ENCODE peak calls at places on chromosome 19, in ten cellular contexts. One of them, this sample, is unnamed. For H3K36me3, the result is how much of the 10 kb centered on the place peaks cover.

GRCh38 chr19:11659612-11660011 is 62.3 kb downstream of the ZNF627 start:
- DNase-seq in GM23248: peak
- DNase-seq in aorta: no peak
- DNase-seq in Peyer's patch: no peak
- DNase-seq in cardiac muscle cell: peak
- DNase-seq in thyroid gland: no peak
- DNase-seq in ovary: no peak
- DNase-seq in adipocyte: peak
- DNase-seq in endothelial cell of umbilical vein: no peak
- DNase-seq in BE2C: no peak
- DNase-seq in this sample: no peak

GRCh38 chr19:54062643-54063042 is 1.1 kb downstream of the VSTM1 start:
- DNase-seq in GM23248: no peak
- DNase-seq in aorta: peak
- DNase-seq in Peyer's patch: no peak
- DNase-seq in cardiac muscle cell: no peak
- DNase-seq in thyroid gland: no peak
- DNase-seq in ovary: no peak
- DNase-seq in adipocyte: no peak
- DNase-seq in endothelial cell of umbilical vein: no peak
- DNase-seq in BE2C: no peak
- DNase-seq in this sample: no peak

GRCh38 chr19:38267780-38268430 is 3.5 kb downstream of the SPINT2 start:
- DNase-seq in GM23248: no peak
- DNase-seq in aorta: no peak
- DNase-seq in Peyer's patch: peak
- DNase-seq in cardiac muscle cell: no peak
- DNase-seq in thyroid gland: peak
- DNase-seq in ovary: no peak
- DNase-seq in adipocyte: no peak
- DNase-seq in endothelial cell of umbilical vein: no peak
- DNase-seq in BE2C: no peak
- DNase-seq in this sample: no peak

GRCh38 chr19:919157-920050 is 2.3 kb downstream of the KISS1R start:
- DNase-seq in GM23248: no peak
- DNase-seq in aorta: peak
- DNase-seq in Peyer's patch: peak
- DNase-seq in cardiac muscle cell: no peak
- DNase-seq in thyroid gland: peak
- DNase-seq in ovary: no peak
- DNase-seq in adipocyte: no peak
- DNase-seq in endothelial cell of umbilical vein: no peak
- DNase-seq in BE2C: no peak
- DNase-seq in this sample: peak

GRCh38 chr19:17794731-17795494 is at the start of gene B3GNT3:
- DNase-seq in GM23248: peak
- DNase-seq in aorta: peak
- DNase-seq in Peyer's patch: peak
- DNase-seq in cardiac muscle cell: peak
- DNase-seq in thyroid gland: no peak
- DNase-seq in ovary: no peak
- DNase-seq in adipocyte: peak
- DNase-seq in endothelial cell of umbilical vein: no peak
- DNase-seq in BE2C: peak
- DNase-seq in this sample: peak

GRCh38 chr19:15264061-15264932 is 32.0 kb upstream of the EPHX3 start:
- DNase-seq in GM23248: peak
- DNase-seq in aorta: peak
- DNase-seq in Peyer's patch: peak
- DNase-seq in cardiac muscle cell: peak
- DNase-seq in thyroid gland: peak
- DNase-seq in ovary: peak
- DNase-seq in adipocyte: peak
- DNase-seq in endothelial cell of umbilical vein: peak
- DNase-seq in BE2C: peak
- DNase-seq in this sample: peak

GRCh38 chr19:40739030-40739839 is 11.0 kb downstream of the ACTMAP start:
- DNase-seq in GM23248: no peak
- DNase-seq in aorta: no peak
- DNase-seq in Peyer's patch: no peak
- DNase-seq in cardiac muscle cell: no peak
- DNase-seq in thyroid gland: no peak
- DNase-seq in ovary: no peak
- DNase-seq in adipocyte: no peak
- DNase-seq in endothelial cell of umbilical vein: no peak
- DNase-seq in BE2C: no peak
- DNase-seq in this sample: no peak

GRCh38 chr19:31220540-31220939 is 128.7 kb downstream of the TSHZ3 start:
- DNase-seq in GM23248: no peak
- DNase-seq in aorta: no peak
- DNase-seq in Peyer's patch: no peak
- DNase-seq in cardiac muscle cell: no peak
- DNase-seq in thyroid gland: peak
- DNase-seq in ovary: no peak
- DNase-seq in adipocyte: no peak
- DNase-seq in endothelial cell of umbilical vein: no peak
- DNase-seq in BE2C: peak
- DNase-seq in this sample: no peak

GRCh38 chr19:4415352-4415751 is 12.9 kb downstream of the CHAF1A start:
- DNase-seq in GM23248: peak
- DNase-seq in aorta: no peak
- DNase-seq in Peyer's patch: no peak
- DNase-seq in cardiac muscle cell: peak
- DNase-seq in thyroid gland: no peak
- DNase-seq in ovary: peak
- DNase-seq in adipocyte: peak
- DNase-seq in endothelial cell of umbilical vein: no peak
- DNase-seq in BE2C: no peak
- DNase-seq in this sample: no peak

DNA sequence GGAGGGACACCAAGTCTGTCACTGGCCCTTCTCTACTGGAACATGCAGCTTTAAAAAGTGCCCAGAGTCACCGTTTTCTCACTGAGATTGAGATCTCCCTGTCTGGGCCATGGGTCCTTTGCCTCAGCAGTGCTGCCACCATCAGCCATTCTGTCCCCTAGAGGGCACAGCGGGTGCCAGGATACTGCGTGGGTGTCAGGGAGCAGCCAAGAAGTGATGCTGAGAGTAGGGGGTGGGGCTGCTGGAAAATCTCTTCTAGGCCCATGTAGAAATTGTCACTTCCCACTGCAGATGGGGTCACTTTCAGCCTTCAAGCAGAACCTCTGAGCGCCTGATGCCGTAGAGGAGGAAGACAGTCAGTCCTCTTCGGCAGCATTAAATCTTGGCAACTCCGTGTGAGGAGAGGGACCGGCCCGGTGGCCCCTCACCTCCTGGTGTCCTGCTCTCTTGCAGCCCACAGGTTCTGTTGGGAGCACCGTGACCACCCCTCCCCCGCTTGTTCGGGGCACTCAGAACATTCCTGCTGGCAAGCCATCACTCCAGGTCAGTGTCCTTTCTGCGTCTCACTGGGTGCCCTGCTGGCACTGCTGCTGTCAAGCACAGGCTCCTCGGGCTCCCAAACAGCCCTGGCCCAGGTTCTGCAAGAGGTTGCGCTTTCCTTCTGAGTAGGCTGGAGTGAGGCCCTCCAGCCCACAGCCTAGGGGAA is 21.4 kb downstream of the TSSK6 start:
- DNase-seq in GM23248: peak
- DNase-seq in aorta: no peak
- DNase-seq in Peyer's patch: no peak
- DNase-seq in cardiac muscle cell: no peak
- DNase-seq in thyroid gland: no peak
- DNase-seq in ovary: no peak
- DNase-seq in adipocyte: no peak
- DNase-seq in endothelial cell of umbilical vein: no peak
- DNase-seq in BE2C: no peak
- DNase-seq in this sample: no peak
- H3K36me3 ChIP-seq in GM23248: under half
- H3K36me3 ChIP-seq in aorta: under half
- H3K36me3 ChIP-seq in Peyer's patch: under half
- H3K36me3 ChIP-seq in cardiac muscle cell: under half
- H3K36me3 ChIP-seq in thyroid gland: under half
- H3K36me3 ChIP-seq in ovary: under half
- H3K36me3 ChIP-seq in adipocyte: under half
- H3K36me3 ChIP-seq in endothelial cell of umbilical vein: under half
- H3K36me3 ChIP-seq in BE2C: half or more
- H3K36me3 ChIP-seq in this sample: under half

GRCh38 chr19:49716154-49716553 is 25.2 kb downstream of the CPT1C start:
- DNase-seq in GM23248: no peak
- DNase-seq in aorta: no peak
- DNase-seq in Peyer's patch: no peak
- DNase-seq in cardiac muscle cell: peak
- DNase-seq in thyroid gland: peak
- DNase-seq in ovary: no peak
- DNase-seq in adipocyte: no peak
- DNase-seq in endothelial cell of umbilical vein: no peak
- DNase-seq in BE2C: no peak
- DNase-seq in this sample: no peak
- H3K4me3 ChIP-seq in GM23248: no peak
- H3K4me3 ChIP-seq in aorta: no peak
- H3K4me3 ChIP-seq in Peyer's patch: no peak
- H3K4me3 ChIP-seq in cardiac muscle cell: no peak
- H3K4me3 ChIP-seq in thyroid gland: no peak
- H3K4me3 ChIP-seq in ovary: no peak
- H3K4me3 ChIP-seq in adipocyte: no peak
- H3K4me3 ChIP-seq in endothelial cell of umbilical vein: no peak
- H3K4me3 ChIP-seq in BE2C: no peak
- H3K4me3 ChIP-seq in this sample: no peak

DNA sequence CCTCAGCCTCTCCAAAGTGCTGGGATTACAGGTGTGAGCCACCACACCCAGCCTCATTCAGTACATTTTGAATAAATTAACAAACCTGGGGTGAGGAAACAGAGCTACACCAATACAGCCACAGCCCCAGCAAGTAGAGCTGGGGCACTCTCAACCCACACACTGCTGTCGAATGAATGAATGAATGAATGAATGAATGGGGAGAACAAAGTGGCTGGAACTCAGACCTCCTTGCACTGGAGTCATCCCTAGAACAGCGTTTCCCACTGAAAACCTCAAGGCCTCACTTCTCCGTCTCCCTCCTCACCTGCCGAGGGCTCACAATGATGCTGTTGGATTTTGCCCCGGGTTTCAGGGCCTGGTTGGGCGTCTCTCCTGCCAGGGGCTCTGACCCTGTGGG is 2.8 kb downstream of the ERCC1 start:
- DNase-seq in GM23248: no peak
- DNase-seq in aorta: no peak
- DNase-seq in Peyer's patch: no peak
- DNase-seq in cardiac muscle cell: no peak
- DNase-seq in thyroid gland: no peak
- DNase-seq in ovary: no peak
- DNase-seq in adipocyte: no peak
- DNase-seq in endothelial cell of umbilical vein: no peak
- DNase-seq in BE2C: no peak
- DNase-seq in this sample: no peak
- H3K36me3 ChIP-seq in GM23248: under half
- H3K36me3 ChIP-seq in aorta: under half
- H3K36me3 ChIP-seq in Peyer's patch: under half
- H3K36me3 ChIP-seq in cardiac muscle cell: under half
- H3K36me3 ChIP-seq in thyroid gland: under half
- H3K36me3 ChIP-seq in ovary: under half
- H3K36me3 ChIP-seq in adipocyte: under half
- H3K36me3 ChIP-seq in endothelial cell of umbilical vein: under half
- H3K36me3 ChIP-seq in BE2C: under half
- H3K36me3 ChIP-seq in this sample: under half

DNA sequence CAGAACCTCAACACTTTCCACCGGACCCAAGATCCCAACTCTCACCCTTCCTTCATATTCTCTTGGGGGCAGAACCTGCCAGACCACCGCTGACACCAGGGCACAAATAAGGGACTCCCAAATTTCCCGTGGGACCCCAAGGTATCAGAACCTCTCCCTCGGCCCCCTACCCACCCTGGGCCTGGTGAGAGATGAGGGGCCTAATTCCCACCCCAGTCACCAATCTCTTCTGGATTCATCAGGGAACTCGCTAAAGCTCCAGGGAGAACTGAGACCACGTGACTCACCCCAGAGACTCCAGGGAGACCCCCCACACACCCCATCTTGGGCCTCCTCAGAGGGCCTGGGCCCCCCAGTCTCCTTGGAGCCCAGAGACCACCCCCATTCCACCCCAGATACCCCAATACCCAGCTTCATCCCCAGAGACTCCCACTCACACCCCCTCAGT is 1.8 kb downstream of the LMNB2 start:
- DNase-seq in GM23248: no peak
- DNase-seq in aorta: no peak
- DNase-seq in Peyer's patch: no peak
- DNase-seq in cardiac muscle cell: no peak
- DNase-seq in thyroid gland: no peak
- DNase-seq in ovary: peak
- DNase-seq in adipocyte: no peak
- DNase-seq in endothelial cell of umbilical vein: no peak
- DNase-seq in BE2C: no peak
- DNase-seq in this sample: no peak
- H3K4me3 ChIP-seq in GM23248: peak
- H3K4me3 ChIP-seq in aorta: no peak
- H3K4me3 ChIP-seq in Peyer's patch: no peak
- H3K4me3 ChIP-seq in cardiac muscle cell: peak
- H3K4me3 ChIP-seq in thyroid gland: no peak
- H3K4me3 ChIP-seq in ovary: no peak
- H3K4me3 ChIP-seq in adipocyte: peak
- H3K4me3 ChIP-seq in endothelial cell of umbilical vein: peak
- H3K4me3 ChIP-seq in BE2C: peak
- H3K4me3 ChIP-seq in this sample: no peak